ENCODE peak calls at places on chromosomes 3 and 15, in five cellular contexts. A is H1, S is mesendoderm, X is IMR-90, Z is mesenchymal stem cell. V is an unnamed sample.

GRCh38 chr3:99503350-99503749 is 135.0 kb upstream of the COL8A1 start:
- DNase-seq in A (no peak), S (no peak), X (peak; percentile 40), Z (peak; percentile 66), V (no peak)

GRCh38 chr3:150254199-150254786 is 153.8 kb upstream of the TSC22D2 start:
- DNase-seq in A (no peak), S (no peak), X (no peak), Z (no peak), V (no peak)

GRCh38 chr3:120417272-120417911 is 33.4 kb downstream of the FSTL1 start:
- DNase-seq in A (peak; percentile 93), S (peak; percentile 100), X (peak; percentile 99), Z (peak; percentile 99), V (peak; percentile 97)

GRCh38 chr15:51024735-51025453 is 69.8 kb downstream of the TNFAIP8L3 start:
- DNase-seq in A (no peak), S (no peak), X (peak; percentile 14), Z (no peak), V (no peak)

GRCh38 chr3:46360904-46361303 is 7.0 kb downstream of the CCR2 start:
- DNase-seq in A (no peak), S (peak; percentile 61), X (no peak), Z (no peak), V (no peak)

GRCh38 chr3:45909542-45909941 is 23.2 kb downstream of the CCR9 start:
- DNase-seq in A (no peak), S (no peak), X (no peak), Z (no peak), V (no peak)

GRCh38 chr3:160100610-160101009 is 112.0 kb downstream of the IL12A start:
- DNase-seq in A (no peak), S (no peak), X (no peak), Z (no peak), V (no peak)

GRCh38 chr3:76733073-76733759 is 306.7 kb upstream of the ROBO2 start:
- DNase-seq in A (no peak), S (no peak), X (no peak), Z (no peak), V (no peak)

GRCh38 chr3:58001979-58002378 is 6.2 kb upstream of the FLNB start:
- DNase-seq in A (no peak), S (peak; percentile 83), X (no peak), Z (no peak), V (no peak)

GRCh38 chr3:174255454-174255853 is 603.7 kb upstream of the NAALADL2 start:
- DNase-seq in A (no peak), S (no peak), X (no peak), Z (no peak), V (no peak)

GRCh38 chr3:16810593-16811367 is 74.0 kb upstream of the PLCL2 start:
- DNase-seq in A (no peak), S (peak; percentile 14), X (no peak), Z (no peak), V (no peak)

DNA sequence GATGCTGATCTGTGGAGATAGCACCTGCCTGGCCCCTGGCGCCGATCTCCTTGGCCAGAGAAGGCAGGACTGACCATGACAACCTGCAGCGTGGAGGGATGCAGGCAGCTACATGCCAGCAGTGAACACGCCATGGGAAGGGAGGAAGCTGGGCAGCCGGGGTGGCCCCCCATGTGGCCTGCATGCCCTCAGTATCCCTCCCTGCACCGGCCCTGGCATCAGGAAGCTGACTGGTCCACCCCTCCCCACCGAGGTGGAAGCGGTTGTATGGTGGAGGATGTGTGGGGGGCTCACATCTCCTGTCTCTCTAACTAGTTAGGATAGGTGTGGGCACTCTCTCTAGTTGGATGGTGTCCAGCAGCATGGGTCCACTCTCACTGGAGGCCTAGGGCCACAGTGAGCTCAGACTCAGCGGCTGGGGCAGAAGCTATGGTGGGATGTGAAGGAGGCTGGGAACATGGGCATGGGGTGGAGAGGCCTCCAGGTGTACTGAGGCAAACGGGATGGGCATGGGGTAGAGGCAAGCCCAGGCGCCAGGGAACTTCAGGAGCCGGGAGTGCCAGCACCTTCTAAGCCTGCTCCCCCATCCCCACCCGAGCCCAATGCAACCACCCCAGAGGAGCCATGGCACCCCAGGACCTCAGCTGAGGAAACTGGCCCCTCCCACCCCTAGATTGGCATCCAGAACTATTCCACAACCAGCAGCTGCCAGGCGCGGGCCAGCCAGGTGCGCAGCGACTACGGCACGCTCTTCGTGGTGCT is 1.8 kb upstream of the ABTB1 start:
- DNase-seq in A (no peak), S (no peak), X (no peak), Z (no peak), V (no peak)
- H2BK15ac ChIP-seq in A (no peak overlapping the region), S (no peak overlapping the region), X (no peak overlapping the region), Z (peak overlapping the region; percentile 31), V (no peak overlapping the region)

DNA sequence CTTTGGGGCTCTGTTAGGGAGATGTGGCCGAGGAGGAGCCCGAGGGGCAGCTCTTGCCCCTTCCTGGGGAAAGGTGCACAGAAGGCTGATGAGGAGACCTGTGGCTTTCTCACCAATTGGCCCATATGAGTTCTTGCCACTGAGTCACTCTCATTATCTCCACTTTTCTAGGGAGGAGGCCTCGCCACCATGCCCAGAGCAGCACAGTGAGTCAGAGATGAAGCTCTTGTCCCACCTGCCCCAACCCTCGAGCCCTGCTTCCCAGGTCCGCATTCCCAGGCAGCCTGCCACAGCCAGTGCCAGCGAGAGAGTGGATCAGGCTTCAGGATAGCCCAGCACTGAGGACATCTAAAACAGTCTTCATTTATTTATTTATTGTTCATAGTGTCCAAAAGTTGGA is 53.5 kb downstream of the AMOTL2 start:
- DNase-seq in A (peak; percentile 43), S (no peak), X (no peak), Z (no peak), V (peak; percentile 24)
- H4K8ac ChIP-seq in A (no peak overlapping the region), S (no peak overlapping the region), X (no peak overlapping the region), Z (no peak overlapping the region), V (no peak overlapping the region)

GRCh38 chr3:55554621-55555020 is 67.5 kb upstream of the WNT5A start:
- DNase-seq in A (peak; percentile 59), S (peak; percentile 54), X (no peak), Z (no peak), V (peak; percentile 74)
- H2BK15ac ChIP-seq in A (no peak overlapping the region), S (no peak overlapping the region), X (no peak overlapping the region), Z (no peak overlapping the region), V (no peak overlapping the region)

DNA sequence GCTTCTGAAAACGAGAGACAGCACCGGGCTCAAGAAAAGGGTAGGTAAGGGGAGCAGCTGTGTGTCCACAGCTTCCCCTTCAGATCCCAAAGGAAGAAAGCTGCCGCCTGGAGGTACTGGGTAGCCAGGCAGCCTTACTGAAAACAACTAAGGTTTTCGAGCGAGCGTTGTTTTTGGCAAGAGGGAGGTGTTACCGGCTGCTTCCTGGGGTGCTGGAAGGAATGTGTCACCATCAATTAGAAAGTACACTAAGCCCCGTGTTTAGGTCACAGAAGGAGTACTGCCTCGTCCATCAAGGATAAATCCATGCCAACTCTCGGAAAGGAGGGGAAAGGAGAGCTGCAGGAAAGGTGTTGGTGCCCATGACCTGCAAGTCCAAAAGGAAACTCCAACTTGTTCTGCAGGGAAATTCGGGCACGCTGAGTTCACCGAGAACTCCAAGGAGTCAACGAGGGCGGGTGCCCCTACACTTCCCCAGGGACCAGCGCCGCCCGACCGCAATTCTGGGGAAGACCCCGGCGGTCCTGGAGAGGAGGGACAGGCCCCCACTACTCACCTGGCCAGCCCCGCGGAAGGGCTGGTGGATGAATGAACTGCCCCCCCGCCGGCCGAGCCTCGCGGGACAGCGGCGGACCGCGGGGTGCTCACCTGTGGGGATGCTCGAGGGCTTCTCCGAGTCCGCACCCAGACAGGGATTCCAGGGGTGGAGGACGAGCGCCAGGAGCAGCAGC is 586 bp downstream of the PLOD2 start:
- DNase-seq in A (peak; percentile 71), S (peak; percentile 97), X (peak; percentile 79), Z (peak; percentile 84), V (peak; percentile 85)
- H4K8ac ChIP-seq in A (peak overlapping the region; percentile 84), S (no peak overlapping the region), X (peak overlapping the region; percentile 0), Z (peak overlapping the region; percentile 74), V (no peak overlapping the region)